ENCODE peak calls at places on chromosome 11, in six cellular contexts. S is mammary epithelial cell; L is mucosa of gallbladder; I is heart left ventricle; P is stimulated activated CD4-positive, alpha-beta T cell treated with anti-CD3 and anti-CD28 coated beads, TNF-alpha, amount 100 ng/mL, for 4 hours; W is GM23248. J is an unnamed sample.
A peak's percentile ranks its signal among the peaks of the same experiment; 100 is the strongest.

GRCh38 chr11:120131941-120132644 is 5.8 kb downstream of the TRIM29 start:
- DNase-seq in L (no peak), W (no peak), S (peak; percentile 91), P (no peak), I (no peak), J (peak; percentile 54)

GRCh38 chr11:13008625-13009475 is at the start of gene RASSF10:
- DNase-seq in L (peak; percentile 89), W (peak; percentile 35), P (no peak), I (peak; percentile 78), S (peak; percentile 91), J (no peak)

GRCh38 chr11:60570970-60571369 is 55.8 kb downstream of the MS4A13 start:
- DNase-seq in P (no peak), I (no peak), W (no peak), L (no peak), S (no peak), J (no peak)

GRCh38 chr11:802693-803466 is 2.2 kb downstream of the PIDD1 start:
- DNase-seq in P (no peak), I (no peak), L (no peak), S (no peak), W (no peak), J (no peak)

GRCh38 chr11:87137711-87138110 is 100.0 kb downstream of the TMEM135 start:
- DNase-seq in L (no peak), W (peak; percentile 16), S (no peak), P (no peak), I (no peak), J (no peak)

GRCh38 chr11:124839051-124839971 is 25.9 kb upstream of the ROBO3 start:
- DNase-seq in I (no peak), W (peak; percentile 54), L (no peak), S (no peak), P (no peak), J (no peak)

GRCh38 chr11:8694137-8694536 is 11.5 kb downstream of the RPL27A start:
- DNase-seq in I (no peak), W (no peak), L (no peak), S (no peak), P (no peak), J (no peak)

GRCh38 chr11:76806131-76806530 is 23.0 kb downstream of the TSKU start:
- DNase-seq in L (peak; percentile 5), I (peak; percentile 3), W (no peak), P (no peak), S (no peak), J (no peak)

GRCh38 chr11:59011672-59012071 is 72.4 kb downstream of the GLYATL1 start:
- DNase-seq in S (no peak), W (no peak), I (no peak), P (no peak), L (no peak), J (no peak)

GRCh38 chr11:60469723-60470122 is 14.1 kb downstream of the MS4A1 start:
- DNase-seq in S (no peak), P (no peak), I (no peak), W (no peak), L (no peak), J (peak; percentile 4)

GRCh38 chr11:114783805-114784204 is 105.5 kb downstream of the NXPE2 start:
- DNase-seq in L (no peak), P (no peak), I (no peak), W (no peak), S (no peak), J (no peak)

GRCh38 chr11:76240143-76240505 is 33.8 kb upstream of the WNT11 start:
- DNase-seq in I (no peak), S (no peak), L (no peak), W (no peak), P (no peak), J (no peak)

GRCh38 chr11:2347449-2347848 is 29.7 kb upstream of the CD81 start:
- DNase-seq in I (no peak), L (no peak), S (no peak), P (no peak), W (no peak), J (no peak)

GRCh38 chr11:47514825-47515647 is 37.9 kb downstream of the CELF1 start:
- DNase-seq in P (no peak), L (no peak), W (peak; percentile 89), I (peak; percentile 20), S (peak; percentile 65), J (peak; percentile 59)

GRCh38 chr11:1765871-1766718 is 2.4 kb upstream of the CTSD start:
- DNase-seq in W (no peak), S (no peak), L (no peak), I (no peak), P (no peak), J (no peak)

GRCh38 chr11:112881461-112881860 is 79.8 kb upstream of the NCAM1 start:
- DNase-seq in L (peak; percentile 59), W (peak; percentile 42), I (peak; percentile 83), P (no peak), S (peak; percentile 66), J (no peak)

GRCh38 chr11:60924906-60925684 is 835 bp downstream of the TMEM132A start:
- DNase-seq in S (no peak), L (no peak), P (no peak), W (peak; percentile 21), I (no peak), J (no peak)

GRCh38 chr11:1757861-1758610 is 5.7 kb downstream of the CTSD start:
- DNase-seq in I (no peak), S (no peak), P (no peak), L (no peak), W (no peak), J (no peak)

GRCh38 chr11:83409476-83409875 is 123.3 kb upstream of the CCDC90B start:
- DNase-seq in L (no peak), W (no peak), I (no peak), S (no peak), P (no peak), J (no peak)

GRCh38 chr11:114179234-114179941 is 116.8 kb upstream of the NNMT start:
- DNase-seq in S (no peak), W (no peak), P (no peak), L (peak; percentile 93), I (peak; percentile 74), J (peak; percentile 96)

GRCh38 chr11:72626637-72626936 is 47.6 kb downstream of the PDE2A start:
- DNase-seq in S (no peak), L (no peak), W (no peak), I (no peak), P (no peak), J (no peak)

GRCh38 chr11:24781288-24781687 is 284.4 kb downstream of the LUZP2 start:
- DNase-seq in W (no peak), P (no peak), I (no peak), L (no peak), S (no peak), J (no peak)

GRCh38 chr11:111183706-111184105 is 61.8 kb upstream of the POU2AF2 start:
- DNase-seq in P (no peak), W (peak; percentile 67), S (no peak), I (no peak), L (no peak), J (peak; percentile 17)

GRCh38 chr11:126139541-126140091 is 71.8 kb downstream of the RPUSD4 start:
- DNase-seq in P (no peak), I (peak; percentile 30), W (peak; percentile 59), L (peak; percentile 49), S (no peak), J (no peak)

GRCh38 chr11:114106986-114107385 is 47.5 kb downstream of the ZBTB16 start:
- DNase-seq in W (no peak), I (no peak), P (no peak), L (no peak), S (no peak), J (no peak)

GRCh38 chr11:17986007-17986710 is 26.7 kb downstream of the SERGEF start:
- DNase-seq in S (peak; percentile 82), P (no peak), I (no peak), W (peak; percentile 94), L (no peak), J (peak; percentile 78)

GRCh38 chr11:3796796-3797328 is 492 bp downstream of the NUP98 start:
- DNase-seq in S (no peak), I (no peak), W (peak; percentile 73), P (no peak), L (no peak), J (no peak)

GRCh38 chr11:115578275-115578674 is 74.1 kb upstream of the CADM1 start:
- DNase-seq in W (no peak), L (no peak), I (no peak), P (no peak), S (no peak), J (no peak)

GRCh38 chr11:26649884-26650283 is 72.0 kb downstream of the SLC5A12 start:
- DNase-seq in W (peak; percentile 73), L (peak; percentile 68), S (peak; percentile 58), I (peak; percentile 13), P (no peak), J (peak; percentile 84)

GRCh38 chr11:5550440-5551095 is 2.2 kb upstream of the OR52H1 start:
- DNase-seq in P (no peak), I (no peak), W (peak; percentile 87), L (no peak), S (peak; percentile 68), J (peak; percentile 11)

GRCh38 chr11:21511835-21512440 is 680.9 kb upstream of the ANO5 start:
- DNase-seq in W (peak; percentile 78), I (peak; percentile 7), S (peak; percentile 67), L (peak; percentile 47), P (no peak), J (peak; percentile 44)

GRCh38 chr11:78451371-78452150 is 33.9 kb upstream of the GAB2 start:
- DNase-seq in S (no peak), P (no peak), L (no peak), I (no peak), W (no peak), J (no peak)

GRCh38 chr11:46160100-46160499 is 38.8 kb upstream of the PHF21A start:
- DNase-seq in I (no peak), L (no peak), P (no peak), S (no peak), W (no peak), J (peak; percentile 12)

GRCh38 chr11:77181799-77182541 is 53.9 kb downstream of the MYO7A start:
- DNase-seq in W (no peak), P (no peak), L (no peak), I (no peak), S (no peak), J (no peak)

J was measured in MCF 10A.